ENCODE peak calls at places on chromosomes 2 and 18, in four cellular contexts. Q, E, P and L are unnamed samples. For H3K4me1, the result is how much of the 10 kb centered on the place peaks cover.

GRCh38 chr2:151423760-151424159 is 14.1 kb downstream of the RIF1 start:
- DNase-seq in Q (no peak), E (no peak), P (no peak), L (no peak)

GRCh38 chr2:239482801-239483712 is 82.2 kb upstream of the HDAC4 start:
- DNase-seq in Q (no peak), E (no peak), P (no peak), L (no peak)

GRCh38 chr2:231932711-231932970 is 6.4 kb upstream of the NPPC start:
- DNase-seq in Q (no peak), E (no peak), P (no peak), L (no peak)

GRCh38 chr18:58054041-58054733 is 10.2 kb downstream of the NEDD4L start:
- DNase-seq in Q (no peak), E (no peak), P (peak), L (no peak)

GRCh38 chr2:24725956-24726355 is 67.2 kb downstream of the PTRHD1 start:
- DNase-seq in Q (no peak), E (no peak), P (no peak), L (no peak)

GRCh38 chr2:216803803-216804202 is 56.1 kb downstream of the TNP1 start:
- DNase-seq in Q (no peak), E (no peak), P (no peak), L (no peak)

GRCh38 chr2:191571163-191571769 is 106.7 kb upstream of the NABP1 start:
- DNase-seq in Q (peak), E (no peak), P (peak), L (no peak)

GRCh38 chr18:80187956-80188642 is 59.2 kb downstream of the PARD6G start:
- DNase-seq in Q (no peak), E (no peak), P (no peak), L (no peak)

GRCh38 chr2:11533278-11534077 is at the start of gene GREB1:
- DNase-seq in Q (no peak), E (no peak), P (no peak), L (no peak)

GRCh38 chr2:172357442-172357841 is 69.9 kb upstream of the ITGA6 start:
- DNase-seq in Q (no peak), E (no peak), P (no peak), L (no peak)

GRCh38 chr18:9705183-9705864 is 2.8 kb upstream of the RAB31 start:
- DNase-seq in Q (no peak), E (no peak), P (peak), L (peak)

GRCh38 chr18:62118324-62118723 is 68.5 kb downstream of the PIGN start:
- DNase-seq in Q (no peak), E (no peak), P (no peak), L (no peak)

GRCh38 chr18:44588466-44588865 is 92.2 kb upstream of the SETBP1 start:
- DNase-seq in Q (no peak), E (no peak), P (no peak), L (no peak)

GRCh38 chr2:234880551-234881211 is 71.1 kb upstream of the SH3BP4 start:
- DNase-seq in Q (no peak), E (no peak), P (peak), L (no peak)

GRCh38 chr18:34942276-34942675 is 98.9 kb upstream of the MAPRE2 start:
- DNase-seq in Q (no peak), E (no peak), P (no peak), L (no peak)

GRCh38 chr18:12442946-12443345 is 35.2 kb downstream of the PRELID3A start:
- DNase-seq in Q (no peak), E (no peak), P (no peak), L (no peak)

GRCh38 chr2:176682278-176682677 is 413.0 kb downstream of the MTX2 start:
- DNase-seq in Q (no peak), E (no peak), P (peak), L (no peak)

GRCh38 chr2:27100036-27100435 is 13.5 kb downstream of the KHK start:
- DNase-seq in Q (no peak), E (no peak), P (no peak), L (no peak)

GRCh38 chr2:11808016-11808400 is 61.6 kb downstream of the LPIN1 start:
- DNase-seq in Q (no peak), E (no peak), P (no peak), L (peak)

GRCh38 chr18:24063121-24063731 is 48.7 kb downstream of the TTC39C start:
- DNase-seq in Q (no peak), E (no peak), P (no peak), L (no peak)

GRCh38 chr2:6965071-6965795 is 48.0 kb downstream of the RNF144A start:
- DNase-seq in Q (no peak), E (no peak), P (no peak), L (no peak)

GRCh38 chr2:56127773-56128170 is 56.0 kb upstream of the CCDC85A start:
- DNase-seq in Q (no peak), E (no peak), P (no peak), L (no peak)

GRCh38 chr2:8761529-8762164 is 75.8 kb downstream of the KIDINS220 start:
- DNase-seq in Q (peak), E (no peak), P (peak), L (no peak)

GRCh38 chr2:42777883-42778805 is 14.2 kb upstream of the OXER1 start:
- DNase-seq in Q (no peak), E (no peak), P (no peak), L (peak)

DNA sequence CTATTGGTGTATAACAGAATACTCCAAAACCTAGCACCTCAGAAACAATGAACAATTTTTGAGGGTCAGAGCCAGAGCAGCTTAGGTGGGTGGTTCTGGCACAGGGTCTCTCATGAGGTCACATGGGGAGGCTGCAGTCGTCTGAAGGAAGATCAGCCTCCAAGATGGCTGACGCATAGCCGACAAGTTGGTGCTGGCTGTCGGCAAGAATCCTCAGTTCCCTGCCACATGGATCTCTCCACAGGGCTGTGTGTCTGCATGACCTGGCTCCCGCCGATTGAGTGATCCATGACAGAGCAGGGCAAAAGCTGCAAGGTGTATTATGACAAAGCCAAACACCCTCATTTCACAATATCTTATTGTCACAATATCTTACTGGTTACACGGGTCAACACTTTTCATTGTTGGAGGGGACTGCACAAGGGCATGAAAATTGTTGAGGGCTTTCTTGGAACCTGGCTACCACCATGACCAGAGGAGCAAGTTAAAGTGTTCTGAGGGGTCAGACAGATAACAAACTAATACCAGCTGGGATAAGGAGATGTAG is 4.2 kb downstream of the MYL12B start:
- DNase-seq in Q (no peak), E (no peak), P (peak), L (no peak)
- H3K4me1 ChIP-seq in Q (half or more), E (half or more), P (under half), L (under half)

GRCh38 chr2:36368438-36368837 is 12.9 kb downstream of the CRIM1 start:
- DNase-seq in Q (no peak), E (no peak), P (no peak), L (no peak)
- H3K4me1 ChIP-seq in Q (under half), E (half or more), P (under half), L (half or more)

DNA sequence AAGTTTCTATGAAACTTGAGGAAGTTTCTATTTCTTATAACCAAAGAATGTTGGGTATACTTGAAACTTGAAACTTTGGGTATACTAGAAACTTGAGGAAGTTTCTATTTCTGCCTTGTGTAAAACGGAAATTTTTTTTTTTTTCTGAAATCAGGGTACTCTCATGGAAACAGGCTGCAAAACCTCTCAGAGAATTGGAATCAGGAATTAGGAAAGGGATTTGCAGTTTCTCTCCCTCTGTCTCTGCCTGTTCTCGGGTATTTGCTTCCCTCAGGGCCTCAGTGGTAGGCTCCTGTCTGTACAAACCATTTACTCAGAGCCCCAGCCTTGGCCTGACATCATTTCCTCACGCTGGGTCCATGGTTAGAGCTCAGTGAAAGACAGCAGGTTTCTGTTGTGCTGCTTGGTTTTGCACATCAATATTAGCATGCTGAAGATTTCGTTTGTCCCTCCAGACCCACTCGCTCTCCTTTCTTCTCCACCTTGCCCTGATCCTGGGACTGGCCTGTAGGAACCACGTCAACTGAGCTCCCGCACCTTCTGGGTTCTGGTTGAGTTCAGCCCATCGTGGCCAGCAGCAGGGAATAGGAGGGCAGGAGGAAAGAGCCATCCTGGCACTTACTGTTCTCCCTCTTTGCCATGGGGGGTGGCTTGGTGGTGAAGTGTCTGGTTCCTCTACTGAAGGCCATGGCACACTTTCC is 106.4 kb downstream of the POLR1A start:
- DNase-seq in Q (peak), E (no peak), P (peak), L (peak)
- H3K4me1 ChIP-seq in Q (under half), E (half or more), P (under half), L (under half)

DNA sequence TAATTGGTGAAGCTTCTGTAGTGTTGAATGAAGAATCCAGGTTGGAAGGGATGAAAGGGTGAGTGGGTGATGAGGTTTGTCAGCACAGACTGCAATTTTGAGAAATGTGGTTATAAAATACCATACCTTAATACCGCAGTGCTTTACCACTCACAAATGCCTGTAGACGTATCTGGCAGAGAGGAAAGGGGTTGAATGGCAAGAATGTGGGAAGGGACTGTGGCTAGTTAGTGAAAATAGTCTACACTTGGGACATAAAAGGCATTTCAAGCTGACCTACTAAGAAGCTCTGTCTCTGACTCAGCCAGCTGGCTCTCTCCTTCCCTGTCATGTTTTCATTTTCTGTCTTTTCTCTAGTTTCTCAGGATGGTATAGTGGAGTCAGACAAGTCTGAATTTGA is 25.1 kb downstream of the CDK15 start:
- DNase-seq in Q (no peak), E (no peak), P (no peak), L (no peak)
- H3K4me1 ChIP-seq in Q (under half), E (under half), P (under half), L (under half)

GRCh38 chr2:157836531-157836930 is 39.6 kb downstream of the ACVR1 start:
- DNase-seq in Q (no peak), E (no peak), P (peak), L (no peak)
- H3K4me1 ChIP-seq in Q (under half), E (under half), P (under half), L (half or more)

GRCh38 chr18:13543144-13543543 is 183.2 kb downstream of the FAM210A start:
- DNase-seq in Q (no peak), E (no peak), P (no peak), L (no peak)

GRCh38 chr18:13540783-13541182 is 185.6 kb downstream of the FAM210A start:
- DNase-seq in Q (no peak), E (no peak), P (no peak), L (no peak)

GRCh38 chr18:13541621-13542519 is 184.5 kb downstream of the FAM210A start:
- DNase-seq in Q (peak), E (no peak), P (peak), L (no peak)

GRCh38 chr18:13543811-13544732 is 182.3 kb downstream of the FAM210A start:
- DNase-seq in Q (no peak), E (no peak), P (no peak), L (no peak)

DNA sequence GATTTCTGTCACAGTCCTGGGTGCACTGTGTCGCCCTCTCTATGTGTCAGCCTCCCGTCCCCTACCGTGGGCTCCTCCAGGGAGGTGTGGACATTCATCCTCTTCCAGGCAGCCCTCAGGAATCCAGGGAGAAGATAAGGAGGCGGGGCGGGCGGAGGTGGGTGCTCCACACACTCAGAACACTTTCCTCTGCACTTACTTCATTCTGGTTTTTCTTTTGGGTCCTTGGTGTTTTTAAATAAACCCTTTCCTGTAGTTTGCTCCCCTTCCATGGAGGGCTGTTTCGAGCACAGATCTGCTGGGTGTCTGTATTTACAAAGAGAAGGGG is 183.9 kb downstream of the FAM210A start:
- DNase-seq in Q (no peak), E (no peak), P (peak), L (no peak)
- H3K4me1 ChIP-seq in Q (under half), E (under half), P (half or more), L (under half)